ENCODE peak calls at places on chromosomes 6 and 20, in seven cellular contexts. One of them, this sample, is unnamed.

GRCh38 chr20:59525500-59526241 is 78.7 kb upstream of the PHACTR3 start:
- DNase-seq in GM12878: no peak
- DNase-seq in SJSA1: peak; percentile 55
- DNase-seq in iPS-NIHi11: peak; percentile 80
- DNase-seq in CD8-positive, alpha-beta memory T cell: no peak
- DNase-seq in omental fat pad: no peak
- DNase-seq in smooth muscle cell of the brain vasculature: no peak
- DNase-seq in this sample: peak; percentile 12

GRCh38 chr6:14921170-14921569 is 324.7 kb upstream of the JARID2 start:
- DNase-seq in smooth muscle cell of the brain vasculature: no peak
- DNase-seq in iPS-NIHi11: no peak
- DNase-seq in omental fat pad: no peak
- DNase-seq in CD8-positive, alpha-beta memory T cell: no peak
- DNase-seq in SJSA1: no peak
- DNase-seq in GM12878: no peak
- DNase-seq in this sample: no peak

GRCh38 chr6:11416936-11417576 is 120.5 kb upstream of the TMEM170B start:
- DNase-seq in GM12878: no peak
- DNase-seq in CD8-positive, alpha-beta memory T cell: no peak
- DNase-seq in iPS-NIHi11: no peak
- DNase-seq in SJSA1: no peak
- DNase-seq in omental fat pad: no peak
- DNase-seq in smooth muscle cell of the brain vasculature: no peak
- DNase-seq in this sample: no peak

GRCh38 chr6:157898640-157899039 is 75.6 kb downstream of the SNX9 start:
- DNase-seq in omental fat pad: no peak
- DNase-seq in smooth muscle cell of the brain vasculature: no peak
- DNase-seq in GM12878: no peak
- DNase-seq in SJSA1: no peak
- DNase-seq in iPS-NIHi11: no peak
- DNase-seq in CD8-positive, alpha-beta memory T cell: no peak
- DNase-seq in this sample: no peak

GRCh38 chr6:156109713-156110112 is 654.1 kb upstream of the NOX3 start:
- DNase-seq in smooth muscle cell of the brain vasculature: no peak
- DNase-seq in iPS-NIHi11: peak; percentile 19
- DNase-seq in CD8-positive, alpha-beta memory T cell: no peak
- DNase-seq in omental fat pad: no peak
- DNase-seq in GM12878: no peak
- DNase-seq in SJSA1: no peak
- DNase-seq in this sample: no peak

GRCh38 chr6:33192671-33193602 is 670 bp upstream of the COL11A2 start:
- DNase-seq in GM12878: no peak
- DNase-seq in smooth muscle cell of the brain vasculature: no peak
- DNase-seq in CD8-positive, alpha-beta memory T cell: peak; percentile 31
- DNase-seq in omental fat pad: no peak
- DNase-seq in SJSA1: no peak
- DNase-seq in iPS-NIHi11: peak; percentile 69
- DNase-seq in this sample: peak; percentile 68

GRCh38 chr6:70280462-70280861 is 22.4 kb downstream of the COL9A1 start:
- DNase-seq in SJSA1: no peak
- DNase-seq in omental fat pad: no peak
- DNase-seq in iPS-NIHi11: no peak
- DNase-seq in CD8-positive, alpha-beta memory T cell: no peak
- DNase-seq in smooth muscle cell of the brain vasculature: no peak
- DNase-seq in GM12878: no peak
- DNase-seq in this sample: no peak

GRCh38 chr20:12113468-12114371 is 196.0 kb downstream of the BTBD3 start:
- DNase-seq in CD8-positive, alpha-beta memory T cell: no peak
- DNase-seq in omental fat pad: no peak
- DNase-seq in GM12878: no peak
- DNase-seq in SJSA1: no peak
- DNase-seq in iPS-NIHi11: no peak
- DNase-seq in smooth muscle cell of the brain vasculature: no peak
- DNase-seq in this sample: peak; percentile 70

GRCh38 chr6:162063666-162064065 is 663.9 kb downstream of the PRKN start:
- DNase-seq in omental fat pad: no peak
- DNase-seq in CD8-positive, alpha-beta memory T cell: no peak
- DNase-seq in SJSA1: no peak
- DNase-seq in smooth muscle cell of the brain vasculature: no peak
- DNase-seq in GM12878: no peak
- DNase-seq in iPS-NIHi11: no peak
- DNase-seq in this sample: no peak

GRCh38 chr6:109910571-109910970 is 67.5 kb upstream of the GPR6 start:
- DNase-seq in SJSA1: no peak
- DNase-seq in GM12878: no peak
- DNase-seq in omental fat pad: no peak
- DNase-seq in smooth muscle cell of the brain vasculature: no peak
- DNase-seq in CD8-positive, alpha-beta memory T cell: no peak
- DNase-seq in iPS-NIHi11: no peak
- DNase-seq in this sample: no peak

GRCh38 chr6:156779206-156780116 is 2.3 kb downstream of the ARID1B start:
- DNase-seq in omental fat pad: no peak
- DNase-seq in SJSA1: no peak
- DNase-seq in GM12878: no peak
- DNase-seq in iPS-NIHi11: peak; percentile 36
- DNase-seq in smooth muscle cell of the brain vasculature: no peak
- DNase-seq in CD8-positive, alpha-beta memory T cell: peak; percentile 62
- DNase-seq in this sample: no peak

GRCh38 chr6:165653196-165653595 is 9.8 kb downstream of the PDE10A start:
- DNase-seq in CD8-positive, alpha-beta memory T cell: no peak
- DNase-seq in iPS-NIHi11: no peak
- DNase-seq in GM12878: no peak
- DNase-seq in omental fat pad: no peak
- DNase-seq in SJSA1: no peak
- DNase-seq in smooth muscle cell of the brain vasculature: no peak
- DNase-seq in this sample: no peak

GRCh38 chr20:50283922-50284810 is 93.5 kb downstream of the CEBPB start:
- DNase-seq in omental fat pad: no peak
- DNase-seq in GM12878: no peak
- DNase-seq in CD8-positive, alpha-beta memory T cell: no peak
- DNase-seq in smooth muscle cell of the brain vasculature: no peak
- DNase-seq in SJSA1: peak; percentile 79
- DNase-seq in iPS-NIHi11: no peak
- DNase-seq in this sample: peak; percentile 48

GRCh38 chr20:48597521-48598302 is 230.1 kb downstream of the PREX1 start:
- DNase-seq in SJSA1: no peak
- DNase-seq in omental fat pad: no peak
- DNase-seq in GM12878: no peak
- DNase-seq in iPS-NIHi11: no peak
- DNase-seq in CD8-positive, alpha-beta memory T cell: no peak
- DNase-seq in smooth muscle cell of the brain vasculature: no peak
- DNase-seq in this sample: no peak